ENCODE peak calls at places on chromosome 13, in five cellular contexts. M, T, L, O and E are unnamed samples.

GRCh38 chr13:101728021-101728420 is 275.5 kb downstream of the ITGBL1 start:
- DNase-seq in M (no peak), T (no peak), L (no peak), O (no peak), E (no peak)

GRCh38 chr13:58087566-58087965 is 456.0 kb downstream of the PCDH17 start:
- DNase-seq in M (no peak), T (no peak), L (no peak), O (no peak), E (no peak)

GRCh38 chr13:73061478-73062275 is 2.9 kb downstream of the KLF5 start:
- DNase-seq in M (peak), T (peak), L (no peak), O (no peak), E (peak)

GRCh38 chr13:80840313-80840976 is 499.5 kb upstream of the SPRY2 start:
- DNase-seq in M (no peak), T (peak), L (no peak), O (no peak), E (peak)

GRCh38 chr13:113066746-113067145 is 38.8 kb upstream of the F7 start:
- DNase-seq in M (no peak), T (no peak), L (no peak), O (no peak), E (no peak)

GRCh38 chr13:36819811-36820140 is 754 bp downstream of the RFXAP start:
- DNase-seq in M (no peak), T (peak), L (no peak), O (peak), E (peak)

GRCh38 chr13:66492479-66492878 is 737.7 kb downstream of the PCDH9 start:
- DNase-seq in M (no peak), T (no peak), L (peak), O (no peak), E (no peak)

GRCh38 chr13:109362606-109363005 is 423.8 kb downstream of the IRS2 start:
- DNase-seq in M (no peak), T (no peak), L (no peak), O (no peak), E (no peak)

GRCh38 chr13:25678398-25678797 is 306.6 kb downstream of the ATP8A2 start:
- DNase-seq in M (no peak), T (no peak), L (no peak), O (no peak), E (no peak)

GRCh38 chr13:44132710-44133109 is 240.9 kb upstream of the SERP2 start:
- DNase-seq in M (no peak), T (peak), L (no peak), O (peak), E (peak)

GRCh38 chr13:101139076-101139475 is 277.2 kb downstream of the NALCN start:
- DNase-seq in M (no peak), T (peak), L (no peak), O (no peak), E (peak)

GRCh38 chr13:58884353-58884752 is 1252.8 kb downstream of the PCDH17 start:
- DNase-seq in M (no peak), T (no peak), L (no peak), O (no peak), E (no peak)

GRCh38 chr13:98535501-98536357 is 41.2 kb downstream of the STK24 start:
- DNase-seq in M (no peak), T (peak), L (peak), O (no peak), E (no peak)

GRCh38 chr13:25848822-25849740 is 202.7 kb downstream of the SHISA2 start:
- DNase-seq in M (no peak), T (no peak), L (no peak), O (no peak), E (peak)

GRCh38 chr13:29540799-29541198 is 54.7 kb downstream of the SLC7A1 start:
- DNase-seq in M (no peak), T (no peak), L (no peak), O (no peak), E (no peak)

GRCh38 chr13:38783992-38784875 is 97.4 kb downstream of the FREM2 start:
- DNase-seq in M (no peak), T (no peak), L (no peak), O (no peak), E (no peak)

GRCh38 chr13:33743438-33744368 is 74.2 kb upstream of the RFC3 start:
- DNase-seq in M (no peak), T (peak), L (peak), O (no peak), E (no peak)

GRCh38 chr13:26941345-26942174 is 181.0 kb upstream of the GPR12 start:
- DNase-seq in M (no peak), T (peak), L (no peak), O (peak), E (peak)

GRCh38 chr13:30165791-30166190 is 141.6 kb downstream of the KATNAL1 start:
- DNase-seq in M (no peak), T (peak), L (no peak), O (no peak), E (peak)

GRCh38 chr13:38697628-38698333 is 10.9 kb downstream of the FREM2 start:
- DNase-seq in M (no peak), T (no peak), L (no peak), O (no peak), E (no peak)

GRCh38 chr13:27374126-27374613 is 50.2 kb upstream of the GTF3A start:
- DNase-seq in M (peak), T (no peak), L (no peak), O (no peak), E (no peak)

GRCh38 chr13:27455331-27455855 is 5.0 kb upstream of the MTIF3 start:
- DNase-seq in M (no peak), T (peak), L (no peak), O (no peak), E (no peak)

GRCh38 chr13:51222510-51223283 is 499 bp downstream of the FAM124A start:
- DNase-seq in M (no peak), T (no peak), L (no peak), O (no peak), E (no peak)

GRCh38 chr13:44967656-44968451 is 21.4 kb downstream of the NUFIP1 start:
- DNase-seq in M (no peak), T (peak), L (no peak), O (peak), E (peak)

GRCh38 chr13:30395192-30396158 is 26.8 kb upstream of the UBE2L5 start:
- DNase-seq in M (peak), T (peak), L (peak), O (peak), E (peak)

GRCh38 chr13:76711515-76712182 is 174.6 kb downstream of the KCTD12 start:
- DNase-seq in M (no peak), T (peak), L (no peak), O (peak), E (peak)

GRCh38 chr13:77696006-77696862 is 1.3 kb upstream of the SLAIN1 start:
- DNase-seq in M (no peak), T (no peak), L (no peak), O (no peak), E (no peak)

DNA sequence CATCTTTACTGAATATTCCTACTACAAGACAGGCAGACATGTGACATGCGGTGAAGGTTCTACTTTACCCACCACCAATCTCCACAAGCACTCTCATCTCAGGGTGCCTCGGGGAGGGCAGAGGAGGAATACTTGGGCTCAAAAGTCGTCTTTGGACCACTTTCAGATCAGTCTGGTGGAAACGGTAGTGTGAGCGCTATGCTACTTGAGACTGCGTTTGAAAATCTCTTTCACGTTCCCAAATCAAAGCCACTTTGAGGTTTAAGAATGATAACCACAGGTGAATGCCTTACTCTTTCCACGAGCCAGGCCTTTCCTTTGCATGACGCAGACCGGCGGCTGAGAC is 1.5 kb upstream of the SOX1 start:
- DNase-seq in M (no peak), T (no peak), L (no peak), O (no peak), E (no peak)
- H3K4me3 ChIP-seq in M (no peak), T (no peak), L (no peak), O (no peak), E (no peak)

GRCh38 chr13:79405501-79405830 is 589 bp downstream of the RBM26 start:
- DNase-seq in M (no peak), T (peak), L (no peak), O (no peak), E (no peak)

GRCh38 chr13:79404985-79405384 is 1.1 kb downstream of the RBM26 start:
- DNase-seq in M (no peak), T (peak), L (no peak), O (no peak), E (no peak)

GRCh38 chr13:79406597-79406908 is 498 bp upstream of the RBM26 start:
- DNase-seq in M (no peak), T (no peak), L (no peak), O (no peak), E (no peak)

GRCh38 chr13:79407349-79407979 is 1.4 kb upstream of the RBM26 start:
- DNase-seq in M (no peak), T (no peak), L (no peak), O (no peak), E (no peak)

DNA sequence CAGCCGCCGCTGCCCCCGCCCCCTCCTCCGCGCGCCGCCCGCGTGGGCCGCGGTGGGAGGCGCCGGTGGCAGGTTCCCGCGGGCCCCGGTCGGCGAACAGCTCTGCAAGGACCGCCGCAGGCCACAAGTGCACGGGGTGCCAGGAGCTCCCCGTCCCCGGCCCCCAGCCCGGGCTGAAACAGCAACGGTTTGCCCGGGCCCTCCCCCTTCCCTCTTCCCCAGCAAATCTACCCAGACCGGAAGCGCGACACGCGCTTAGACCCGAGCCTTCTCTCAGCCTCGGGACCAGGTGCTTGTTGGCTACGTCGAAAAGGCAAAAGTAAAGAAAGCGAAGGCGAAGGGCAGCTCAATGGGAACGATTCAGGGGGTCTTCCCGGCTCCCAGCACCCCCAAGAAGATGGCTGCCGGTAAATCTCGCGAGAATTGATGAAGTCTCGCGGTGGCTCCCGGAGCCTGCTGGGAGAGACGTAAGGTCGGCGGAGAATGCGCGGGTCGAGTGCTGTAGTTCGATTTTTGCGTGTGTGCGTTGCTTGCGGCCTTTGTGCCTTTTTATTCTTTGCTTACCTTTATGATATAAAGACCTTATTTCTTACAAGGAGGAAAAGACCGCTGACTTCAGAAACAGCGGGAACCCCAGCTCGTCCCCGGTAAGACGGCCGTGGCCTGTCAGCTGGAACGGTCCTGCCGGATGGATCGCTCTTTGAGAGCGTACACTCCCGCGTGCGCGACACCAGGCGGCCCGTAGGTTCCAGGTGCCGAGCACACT is at the start of gene RBM26:
- DNase-seq in M (peak), T (peak), L (peak), O (peak), E (peak)
- TF ChIP-seq CTCF in M (no peak), T (no peak), L (peak), O (no peak), E (no peak)

DNA sequence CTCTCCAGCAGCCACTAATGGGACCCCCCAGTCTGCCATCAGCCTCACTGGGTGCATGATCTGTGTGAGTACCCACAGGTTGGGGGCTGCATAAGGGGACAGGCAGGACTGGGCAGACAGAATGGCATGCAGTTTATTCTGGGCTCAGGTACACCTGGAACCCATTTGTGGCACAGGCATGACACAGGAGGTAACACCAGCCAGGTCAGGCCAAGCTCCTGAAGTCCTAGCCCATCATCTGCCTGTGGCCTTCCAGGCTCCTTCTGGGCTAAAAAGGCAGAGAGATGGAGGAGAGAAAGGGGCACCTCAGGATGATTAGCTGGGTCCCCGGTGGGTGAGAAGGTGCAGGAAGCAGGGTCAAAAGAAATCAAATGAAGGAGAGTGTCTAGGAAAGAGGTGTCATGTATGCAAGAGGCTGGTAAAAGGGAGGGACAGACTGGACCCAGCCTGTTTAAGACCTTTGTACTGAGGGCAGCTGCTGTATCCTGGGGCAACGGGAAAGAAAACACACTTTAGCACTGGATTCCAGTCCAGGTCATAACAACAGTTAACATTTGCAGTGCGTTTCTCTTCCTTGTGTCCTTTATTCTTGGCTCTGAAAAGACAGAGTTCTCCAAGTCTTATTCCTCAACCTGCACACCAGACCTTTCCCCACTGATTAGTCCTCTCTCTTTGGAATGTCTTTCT is 20.2 kb upstream of the DGKH start:
- DNase-seq in M (peak), T (no peak), L (peak), O (no peak), E (peak)
- H3K4me3 ChIP-seq in M (no peak), T (no peak), L (peak), O (no peak), E (no peak)

GRCh38 chr13:107866666-107867623 is 348.4 kb downstream of the LIG4 start:
- DNase-seq in M (no peak), T (peak), L (no peak), O (peak), E (peak)

GRCh38 chr13:107867701-107868661 is 347.4 kb downstream of the LIG4 start:
- DNase-seq in M (no peak), T (peak), L (no peak), O (peak), E (no peak)

GRCh38 chr13:107874456-107874855 is 340.9 kb downstream of the LIG4 start:
- DNase-seq in M (no peak), T (no peak), L (no peak), O (no peak), E (no peak)

GRCh38 chr13:107873908-107874307 is 341.4 kb downstream of the LIG4 start:
- DNase-seq in M (no peak), T (no peak), L (no peak), O (no peak), E (no peak)

DNA sequence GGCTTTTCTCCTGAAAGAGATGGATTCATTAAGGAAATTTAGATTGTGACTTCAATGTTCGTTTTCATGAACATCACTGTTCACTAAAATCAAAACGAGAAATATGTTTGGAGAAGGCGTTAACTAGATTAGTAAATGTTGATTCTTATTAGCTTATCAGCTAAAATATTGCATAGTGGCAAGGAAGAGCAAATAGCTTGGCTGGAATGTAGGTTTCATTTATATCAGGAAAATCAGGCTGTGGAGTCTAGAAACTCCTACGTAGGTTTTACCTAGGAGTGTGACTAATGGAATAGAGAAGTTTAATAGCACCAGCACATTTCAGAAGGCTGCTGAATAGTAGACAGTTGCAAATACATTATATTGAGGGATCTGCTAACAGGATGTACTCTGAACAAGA is 344.9 kb downstream of the LIG4 start:
- DNase-seq in M (no peak), T (no peak), L (no peak), O (no peak), E (no peak)
- TF ChIP-seq CTCF in M (no peak), T (no peak), L (no peak), O (no peak), E (no peak)

DNA sequence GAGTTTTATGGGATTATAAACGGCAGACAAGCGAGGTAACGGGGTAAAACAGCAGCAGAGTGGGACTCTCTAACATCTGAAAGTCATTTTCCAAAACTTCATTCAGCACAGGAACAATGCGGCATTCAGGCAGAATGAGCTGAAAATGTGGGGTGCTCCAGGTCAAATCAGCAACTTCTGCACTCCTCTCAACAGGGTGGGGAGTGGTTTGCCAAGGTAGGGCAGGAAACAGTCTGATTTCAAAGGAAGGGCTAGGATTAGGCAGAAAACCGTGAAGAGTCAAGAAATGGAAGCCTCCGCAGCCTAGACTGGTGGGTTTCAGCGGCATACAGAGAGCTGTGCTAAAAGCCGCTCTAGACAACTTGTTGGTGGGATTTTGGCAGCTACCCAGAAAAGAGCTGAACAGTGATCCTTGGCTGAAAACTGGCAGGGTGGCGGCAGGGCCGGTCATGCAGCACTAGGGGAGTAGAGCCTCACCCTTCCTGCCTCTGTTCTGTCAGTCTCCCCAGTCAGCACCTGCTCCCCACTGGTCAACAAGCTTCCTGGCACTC is 154.2 kb upstream of the KLF12 start:
- DNase-seq in M (peak), T (peak), L (no peak), O (no peak), E (no peak)
- H3K4me3 ChIP-seq in M (peak), T (peak), L (peak), O (no peak), E (peak)